ENCODE peak calls at places on chromosomes 13 and 19, in six cellular contexts. One of them, this sample, is unnamed.
A peak's percentile ranks its signal among the peaks of the same experiment; 100 is the strongest.

GRCh38 chr13:112831196-112831595 is 137.8 kb upstream of the MCF2L start:
- DNase-seq in K562: no peak
- DNase-seq in SK-N-SH: no peak
- DNase-seq in HepG2: no peak
- DNase-seq in GM12878: no peak
- DNase-seq in H1: no peak
- DNase-seq in this sample: no peak

GRCh38 chr19:43775299-43775890 is 5.4 kb downstream of the KCNN4 start:
- DNase-seq in K562: no peak
- DNase-seq in SK-N-SH: no peak
- DNase-seq in HepG2: no peak
- DNase-seq in GM12878: no peak
- DNase-seq in H1: no peak
- DNase-seq in this sample: no peak

GRCh38 chr13:28467886-28468519 is 26.9 kb downstream of the FLT1 start:
- DNase-seq in K562: no peak
- DNase-seq in SK-N-SH: no peak
- DNase-seq in HepG2: no peak
- DNase-seq in GM12878: peak; percentile 20
- DNase-seq in H1: no peak
- DNase-seq in this sample: no peak

GRCh38 chr13:27622102-27622820 is 569 bp downstream of the POLR1D start:
- DNase-seq in K562: no peak
- DNase-seq in SK-N-SH: peak; percentile 11
- DNase-seq in HepG2: peak; percentile 8
- DNase-seq in GM12878: no peak
- DNase-seq in H1: no peak
- DNase-seq in this sample: no peak

GRCh38 chr19:8357007-8357521 is 6.9 kb upstream of the ANGPTL4 start:
- DNase-seq in K562: no peak
- DNase-seq in SK-N-SH: no peak
- DNase-seq in HepG2: peak; percentile 93
- DNase-seq in GM12878: no peak
- DNase-seq in H1: no peak
- DNase-seq in this sample: no peak

GRCh38 chr13:49124693-49125304 is 95.3 kb upstream of the MLNR start:
- DNase-seq in K562: no peak
- DNase-seq in SK-N-SH: no peak
- DNase-seq in HepG2: no peak
- DNase-seq in GM12878: no peak
- DNase-seq in H1: no peak
- DNase-seq in this sample: no peak

GRCh38 chr13:77749481-77749880 is 52.0 kb downstream of the SLAIN1 start:
- DNase-seq in K562: no peak
- DNase-seq in SK-N-SH: no peak
- DNase-seq in HepG2: no peak
- DNase-seq in GM12878: no peak
- DNase-seq in H1: no peak
- DNase-seq in this sample: no peak

GRCh38 chr19:49832556-49832955 is 14.5 kb downstream of the MED25 start:
- DNase-seq in K562: no peak
- DNase-seq in SK-N-SH: no peak
- DNase-seq in HepG2: no peak
- DNase-seq in GM12878: no peak
- DNase-seq in H1: no peak
- DNase-seq in this sample: no peak

GRCh38 chr13:65868106-65868505 is 1362.0 kb downstream of the PCDH9 start:
- DNase-seq in K562: no peak
- DNase-seq in SK-N-SH: no peak
- DNase-seq in HepG2: no peak
- DNase-seq in GM12878: no peak
- DNase-seq in H1: no peak
- DNase-seq in this sample: no peak

GRCh38 chr13:94209110-94209509 is 270.4 kb downstream of the DCT start:
- DNase-seq in K562: no peak
- DNase-seq in SK-N-SH: no peak
- DNase-seq in HepG2: no peak
- DNase-seq in GM12878: no peak
- DNase-seq in H1: no peak
- DNase-seq in this sample: peak; percentile 16
- TF ChIP-seq JUND in K562: no peak
- TF ChIP-seq JUND in SK-N-SH: no peak
- TF ChIP-seq JUND in HepG2: no peak
- TF ChIP-seq JUND in GM12878: no peak
- TF ChIP-seq JUND in H1: no peak
- TF ChIP-seq JUND in this sample: peak; percentile 33

DNA sequence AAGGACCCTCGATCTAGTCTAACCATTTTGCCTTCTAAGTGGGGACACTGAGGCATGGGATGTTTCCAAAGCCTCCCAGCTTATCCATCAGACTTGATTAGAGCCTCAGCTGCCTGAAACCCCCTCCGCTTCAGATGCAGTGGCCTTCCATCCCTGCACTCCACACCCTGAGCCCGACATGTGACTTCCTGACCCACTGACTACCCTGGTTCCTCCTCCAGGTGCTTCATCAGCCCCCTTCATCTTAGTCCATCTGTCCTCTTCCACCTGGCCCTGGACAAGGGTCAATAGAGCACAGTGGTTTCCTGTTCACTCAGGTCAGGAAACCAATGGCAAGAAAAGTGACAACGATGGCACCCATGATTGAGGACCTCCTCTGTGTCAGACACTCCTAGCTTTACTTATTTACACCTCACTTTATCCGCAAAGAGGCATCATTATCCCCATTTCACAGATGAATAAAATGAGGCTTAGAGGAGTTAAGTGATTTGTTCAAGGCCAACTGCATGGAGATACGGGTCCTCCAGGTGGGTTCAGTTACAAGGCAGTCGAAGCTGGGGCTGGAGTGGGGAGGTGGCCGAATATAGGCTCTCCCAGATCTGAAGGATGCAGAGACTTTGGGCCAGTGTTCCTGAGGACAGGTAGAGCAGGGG is 81.6 kb upstream of the TM9SF2 start:
- DNase-seq in K562: no peak
- DNase-seq in SK-N-SH: no peak
- DNase-seq in HepG2: no peak
- DNase-seq in GM12878: no peak
- DNase-seq in H1: no peak
- DNase-seq in this sample: no peak
- TF ChIP-seq JUND in K562: no peak
- TF ChIP-seq JUND in SK-N-SH: no peak
- TF ChIP-seq JUND in HepG2: no peak
- TF ChIP-seq JUND in GM12878: no peak
- TF ChIP-seq JUND in H1: no peak
- TF ChIP-seq JUND in this sample: no peak

GRCh38 chr19:40144947-40145748 is 46.1 kb upstream of the MAP3K10 start:
- DNase-seq in K562: no peak
- DNase-seq in SK-N-SH: no peak
- DNase-seq in HepG2: no peak
- DNase-seq in GM12878: no peak
- DNase-seq in H1: no peak
- DNase-seq in this sample: no peak
- TF ChIP-seq JUND in K562: no peak
- TF ChIP-seq JUND in SK-N-SH: no peak
- TF ChIP-seq JUND in HepG2: no peak
- TF ChIP-seq JUND in GM12878: no peak
- TF ChIP-seq JUND in H1: no peak
- TF ChIP-seq JUND in this sample: no peak

DNA sequence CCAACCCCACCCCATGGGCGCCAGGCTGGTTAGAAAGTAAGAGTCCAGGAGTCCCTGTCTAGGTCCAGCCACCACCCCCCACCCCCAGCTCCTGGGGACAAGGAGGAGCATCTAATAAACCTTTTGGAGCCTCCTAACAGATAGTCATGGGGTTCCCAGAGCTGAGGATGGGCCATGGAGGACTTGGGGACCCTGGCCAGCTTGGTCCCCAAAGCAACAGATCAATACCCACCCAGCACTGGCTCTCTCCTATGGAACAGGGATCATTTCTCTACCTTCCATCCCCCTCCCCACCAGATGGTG is 9.4 kb downstream of the NR2F6 start:
- DNase-seq in K562: no peak
- DNase-seq in SK-N-SH: no peak
- DNase-seq in HepG2: no peak
- DNase-seq in GM12878: no peak
- DNase-seq in H1: no peak
- DNase-seq in this sample: no peak
- TF ChIP-seq JUND in K562: no peak
- TF ChIP-seq JUND in SK-N-SH: no peak
- TF ChIP-seq JUND in HepG2: no peak
- TF ChIP-seq JUND in GM12878: no peak
- TF ChIP-seq JUND in H1: no peak
- TF ChIP-seq JUND in this sample: no peak

GRCh38 chr19:37227996-37228395 is 10.0 kb downstream of the ZNF383 start:
- DNase-seq in K562: no peak
- DNase-seq in SK-N-SH: peak; percentile 31
- DNase-seq in HepG2: no peak
- DNase-seq in GM12878: no peak
- DNase-seq in H1: no peak
- DNase-seq in this sample: peak; percentile 75
- TF ChIP-seq JUND in K562: no peak
- TF ChIP-seq JUND in SK-N-SH: no peak
- TF ChIP-seq JUND in HepG2: no peak
- TF ChIP-seq JUND in GM12878: no peak
- TF ChIP-seq JUND in H1: no peak
- TF ChIP-seq JUND in this sample: no peak

GRCh38 chr13:111385182-111385857 is 64.9 kb downstream of the TEX29 start:
- DNase-seq in K562: no peak
- DNase-seq in SK-N-SH: no peak
- DNase-seq in HepG2: no peak
- DNase-seq in GM12878: no peak
- DNase-seq in H1: no peak
- DNase-seq in this sample: no peak

GRCh38 chr13:111383591-111384440 is 63.4 kb downstream of the TEX29 start:
- DNase-seq in K562: no peak
- DNase-seq in SK-N-SH: no peak
- DNase-seq in HepG2: no peak
- DNase-seq in GM12878: no peak
- DNase-seq in H1: no peak
- DNase-seq in this sample: no peak

GRCh38 chr13:111382877-111383276 is 62.4 kb downstream of the TEX29 start:
- DNase-seq in K562: no peak
- DNase-seq in SK-N-SH: no peak
- DNase-seq in HepG2: no peak
- DNase-seq in GM12878: no peak
- DNase-seq in H1: no peak
- DNase-seq in this sample: no peak

GRCh38 chr13:111382411-111382810 is 62.0 kb downstream of the TEX29 start:
- DNase-seq in K562: no peak
- DNase-seq in SK-N-SH: no peak
- DNase-seq in HepG2: no peak
- DNase-seq in GM12878: no peak
- DNase-seq in H1: no peak
- DNase-seq in this sample: no peak

DNA sequence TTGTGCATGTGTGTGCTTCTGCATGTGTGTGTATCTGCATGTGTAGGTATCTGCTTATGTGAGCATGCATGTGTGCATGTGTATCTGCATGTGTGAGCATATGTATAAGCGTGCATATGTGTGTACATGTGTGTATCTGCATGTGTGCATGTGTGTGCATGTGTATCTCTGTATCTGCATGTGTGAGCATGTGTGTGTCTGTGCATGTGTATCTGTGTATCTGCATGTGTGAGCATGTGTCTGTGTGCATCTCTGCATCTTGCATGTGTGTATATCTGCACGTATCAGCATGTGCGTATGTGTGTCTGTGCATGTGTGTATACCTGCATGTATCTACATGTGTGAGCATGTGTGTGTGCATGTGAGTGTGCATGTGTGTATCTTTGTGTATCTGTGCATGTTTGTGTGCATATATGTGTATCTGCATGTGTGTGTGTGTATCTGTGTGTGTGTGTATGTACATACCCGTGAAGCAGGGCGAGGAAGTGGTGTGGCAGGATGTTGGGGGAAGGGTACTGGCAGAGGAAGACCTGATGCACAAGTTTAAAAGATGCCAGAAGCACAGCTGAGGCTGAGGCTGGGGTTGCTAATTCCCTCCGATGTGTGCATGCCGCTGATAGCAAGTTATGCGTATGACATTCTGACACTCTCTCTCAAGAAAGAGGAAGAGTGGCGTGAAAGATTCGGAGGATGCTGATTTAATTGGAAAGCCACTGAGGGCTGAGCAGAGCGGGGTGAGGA is 64.2 kb downstream of the TEX29 start:
- DNase-seq in K562: no peak
- DNase-seq in SK-N-SH: no peak
- DNase-seq in HepG2: no peak
- DNase-seq in GM12878: no peak
- DNase-seq in H1: no peak
- DNase-seq in this sample: no peak
- TF ChIP-seq JUND in K562: no peak
- TF ChIP-seq JUND in SK-N-SH: no peak
- TF ChIP-seq JUND in HepG2: no peak
- TF ChIP-seq JUND in GM12878: no peak
- TF ChIP-seq JUND in H1: no peak
- TF ChIP-seq JUND in this sample: no peak

GRCh38 chr19:31164666-31165265 is 184.5 kb downstream of the TSHZ3 start:
- DNase-seq in K562: no peak
- DNase-seq in SK-N-SH: no peak
- DNase-seq in HepG2: no peak
- DNase-seq in GM12878: no peak
- DNase-seq in H1: no peak
- DNase-seq in this sample: no peak
- TF ChIP-seq JUND in K562: no peak
- TF ChIP-seq JUND in SK-N-SH: no peak
- TF ChIP-seq JUND in HepG2: no peak
- TF ChIP-seq JUND in GM12878: no peak
- TF ChIP-seq JUND in H1: no peak
- TF ChIP-seq JUND in this sample: no peak

DNA sequence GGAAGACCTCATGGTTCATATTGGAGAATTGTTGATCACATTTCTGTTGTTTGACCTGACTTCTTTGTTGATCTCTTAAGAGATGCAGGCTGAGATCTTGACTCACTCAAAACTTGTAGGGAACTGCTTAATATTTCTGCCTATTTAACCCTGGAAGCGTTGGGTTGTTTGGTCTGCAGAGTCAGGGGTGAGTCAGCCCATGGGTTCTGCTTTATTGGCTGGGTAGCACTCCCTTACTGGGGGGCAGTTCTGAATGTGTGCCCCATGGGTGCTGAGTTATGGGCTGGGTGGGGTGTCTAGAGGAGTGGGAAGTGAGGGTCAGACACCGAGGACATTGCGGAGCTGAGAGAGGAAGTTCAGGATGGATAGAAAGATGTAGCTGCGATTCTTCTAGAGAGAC is 87.9 kb downstream of the LRCH1 start:
- DNase-seq in K562: no peak
- DNase-seq in SK-N-SH: no peak
- DNase-seq in HepG2: no peak
- DNase-seq in GM12878: no peak
- DNase-seq in H1: no peak
- DNase-seq in this sample: no peak
- TF ChIP-seq JUND in K562: no peak
- TF ChIP-seq JUND in SK-N-SH: no peak
- TF ChIP-seq JUND in HepG2: no peak
- TF ChIP-seq JUND in GM12878: no peak
- TF ChIP-seq JUND in H1: no peak
- TF ChIP-seq JUND in this sample: no peak